ENCODE peak calls at places on chromosomes 2 and 18, in seven cellular contexts. A is HepG2, G is SK-N-SH, I is GM12892, O is H1, M is K562, Y is GM12878. D is an unnamed sample.

GRCh38 chr2:215144106-215144875 is 5.9 kb upstream of the ABCA12 start:
- DNase-seq in A (no peak), G (peak; percentile 46), I (no peak), O (no peak), M (no peak), Y (no peak), D (no peak)

GRCh38 chr2:172307800-172308199 is 119.6 kb upstream of the ITGA6 start:
- DNase-seq in A (no peak), G (no peak), I (no peak), O (no peak), M (no peak), Y (no peak), D (no peak)

GRCh38 chr2:162197095-162197825 is 45.2 kb upstream of the GCG start:
- DNase-seq in A (no peak), G (no peak), I (no peak), O (no peak), M (no peak), Y (no peak), D (no peak)

GRCh38 chr2:189164732-189165131 is 14.8 kb downstream of the COL5A2 start:
- DNase-seq in A (no peak), G (peak; percentile 16), I (no peak), O (no peak), M (no peak), Y (no peak), D (no peak)

GRCh38 chr2:188481474-188481873 is 189.8 kb downstream of the GULP1 start:
- DNase-seq in A (no peak), G (no peak), I (no peak), O (no peak), M (no peak), Y (no peak), D (no peak)

GRCh38 chr2:25481381-25482310 is 139.9 kb upstream of the DNMT3A start:
- DNase-seq in A (no peak), G (no peak), I (no peak), O (no peak), M (no peak), Y (no peak), D (no peak)

GRCh38 chr18:7170292-7170691 is 52.7 kb upstream of the LAMA1 start:
- DNase-seq in A (no peak), G (no peak), I (no peak), O (no peak), M (no peak), Y (no peak), D (no peak)

GRCh38 chr2:202797944-202798343 is 73.6 kb downstream of the ICA1L start:
- DNase-seq in A (no peak), G (no peak), I (no peak), O (no peak), M (no peak), Y (no peak), D (no peak)

GRCh38 chr2:225764346-225764745 is 364.8 kb downstream of the NYAP2 start:
- DNase-seq in A (no peak), G (no peak), I (no peak), O (no peak), M (no peak), Y (no peak), D (no peak)

GRCh38 chr2:186058604-186059003 is 320.0 kb downstream of the FSIP2 start:
- DNase-seq in A (no peak), G (no peak), I (no peak), O (no peak), M (no peak), Y (no peak), D (no peak)

GRCh38 chr2:176473177-176473576 is 203.9 kb downstream of the MTX2 start:
- DNase-seq in A (no peak), G (no peak), I (no peak), O (no peak), M (no peak), Y (no peak), D (no peak)

GRCh38 chr2:147800316-147800715 is 44.5 kb upstream of the ACVR2A start:
- DNase-seq in A (no peak), G (no peak), I (no peak), O (no peak), M (no peak), Y (no peak), D (no peak)

GRCh38 chr2:161384864-161385263 is 31.2 kb upstream of the TBR1 start:
- DNase-seq in A (no peak), G (no peak), I (no peak), O (no peak), M (no peak), Y (peak; percentile 49), D (no peak)

GRCh38 chr2:14557921-14558320 is 74.6 kb upstream of the LRATD1 start:
- DNase-seq in A (no peak), G (no peak), I (no peak), O (no peak), M (no peak), Y (no peak), D (no peak)

GRCh38 chr2:151953467-151953866 is 125.2 kb upstream of the ARL5A start:
- DNase-seq in A (no peak), G (no peak), I (no peak), O (no peak), M (no peak), Y (no peak), D (no peak)

GRCh38 chr18:36179562-36180334 is 7.5 kb upstream of the MOCOS start:
- DNase-seq in A (no peak), G (no peak), I (no peak), O (no peak), M (no peak), Y (no peak), D (no peak)

GRCh38 chr2:160666019-160666676 is 172.5 kb upstream of the RBMS1 start:
- DNase-seq in A (peak; percentile 46), G (peak; percentile 33), I (no peak), O (no peak), M (no peak), Y (peak; percentile 17), D (no peak)

GRCh38 chr2:24721470-24721869 is 71.7 kb downstream of the PTRHD1 start:
- DNase-seq in A (no peak), G (peak; percentile 59), I (no peak), O (no peak), M (no peak), Y (peak; percentile 45), D (no peak)

GRCh38 chr18:9520666-9521065 is 45.4 kb downstream of the RALBP1 start:
- DNase-seq in A (no peak), G (no peak), I (no peak), O (no peak), M (no peak), Y (no peak), D (no peak)

GRCh38 chr18:69102959-69103358 is 297.7 kb upstream of the DOK6 start:
- DNase-seq in A (no peak), G (no peak), I (no peak), O (no peak), M (no peak), Y (no peak), D (no peak)

GRCh38 chr2:19859565-19859964 is 42.2 kb downstream of the TTC32 start:
- DNase-seq in A (no peak), G (no peak), I (no peak), O (no peak), M (no peak), Y (no peak), D (no peak)

GRCh38 chr18:76754381-76754780 is 68.0 kb upstream of the ZNF236 start:
- DNase-seq in A (peak; percentile 78), G (no peak), I (no peak), O (no peak), M (no peak), Y (no peak), D (no peak)

GRCh38 chr18:76757925-76758324 is 64.4 kb upstream of the ZNF236 start:
- DNase-seq in A (no peak), G (no peak), I (no peak), O (no peak), M (no peak), Y (no peak), D (no peak)

GRCh38 chr18:76759056-76759455 is 63.3 kb upstream of the ZNF236 start:
- DNase-seq in A (no peak), G (no peak), I (no peak), O (no peak), M (no peak), Y (no peak), D (no peak)

GRCh38 chr18:76756491-76757288 is 65.7 kb upstream of the ZNF236 start:
- DNase-seq in A (peak; percentile 9), G (no peak), I (no peak), O (no peak), M (no peak), Y (no peak), D (no peak)

DNA sequence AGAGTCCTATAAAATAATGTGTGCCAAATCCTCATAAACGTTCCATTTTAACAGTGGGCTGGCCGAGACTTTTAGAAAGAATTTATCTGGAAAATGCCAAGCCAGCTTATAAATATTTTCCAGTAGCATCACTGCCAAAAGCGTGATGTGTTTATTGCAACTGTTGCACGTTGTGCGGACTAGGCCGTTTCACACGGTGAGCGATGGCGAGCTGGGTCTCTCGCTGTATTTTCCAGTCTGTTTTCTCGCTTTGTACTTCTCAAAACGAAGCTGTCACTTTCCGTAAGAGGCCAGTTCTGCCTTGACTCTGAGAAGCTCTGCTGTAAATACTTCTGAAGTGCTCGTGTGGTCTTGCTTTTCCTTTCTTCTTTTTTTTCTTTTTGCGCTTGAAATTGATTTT is 65.0 kb upstream of the ZNF236 start:
- DNase-seq in A (no peak), G (no peak), I (no peak), O (no peak), M (no peak), Y (no peak), D (no peak)
- TF ChIP-seq POLR2AphosphoS5 in A (no peak), G (no peak), I (no peak), O (no peak), M (no peak), Y (no peak), D (no peak)

GRCh38 chr2:204613635-204614034 is 68.4 kb downstream of the PARD3B start:
- DNase-seq in A (no peak), G (no peak), I (no peak), O (no peak), M (no peak), Y (no peak), D (no peak)

GRCh38 chr2:204611017-204611631 is 65.8 kb downstream of the PARD3B start:
- DNase-seq in A (peak; percentile 47), G (no peak), I (no peak), O (no peak), M (no peak), Y (no peak), D (no peak)

GRCh38 chr2:204604061-204604460 is 58.8 kb downstream of the PARD3B start:
- DNase-seq in A (no peak), G (no peak), I (no peak), O (no peak), M (no peak), Y (no peak), D (no peak)

GRCh38 chr2:204611764-204612163 is 66.5 kb downstream of the PARD3B start:
- DNase-seq in A (no peak), G (no peak), I (no peak), O (no peak), M (no peak), Y (no peak), D (no peak)

GRCh38 chr2:204608261-204608660 is 63.0 kb downstream of the PARD3B start:
- DNase-seq in A (no peak), G (no peak), I (no peak), O (no peak), M (no peak), Y (no peak), D (no peak)
- TF ChIP-seq TAF1 in A (no peak), G (no peak), I (no peak), O (no peak), M (no peak), Y (no peak), D (no peak)

GRCh38 chr2:231391981-231392380 is 3.5 kb upstream of the B3GNT7 start:
- DNase-seq in A (no peak), G (peak; percentile 55), I (no peak), O (no peak), M (no peak), Y (no peak), D (peak; percentile 19)
- TF ChIP-seq POLR2AphosphoS5 in A (no peak), G (no peak), I (no peak), O (no peak), M (no peak), Y (no peak), D (peak; percentile 18)

GRCh38 chr2:28292491-28292890 is 100.2 kb upstream of the FOSL2 start:
- DNase-seq in A (no peak), G (no peak), I (no peak), O (no peak), M (no peak), Y (no peak), D (no peak)
- TF ChIP-seq TAF1 in A (no peak), G (no peak), I (no peak), O (no peak), M (no peak), Y (no peak), D (no peak)